ENCODE peak calls at places on chromosome 7, in nine cellular contexts. Y, V, C, T, D, X, N, L and K are unnamed samples.
A peak's percentile ranks its signal among the peaks of the same experiment; 100 is the strongest.

GRCh38 chr7:108164946-108165345 is 34.8 kb upstream of the LAMB4 start:
- DNase-seq in T (no peak), Y (no peak), V (no peak), N (no peak), D (no peak), L (no peak), X (no peak), C (no peak), K (no peak)

GRCh38 chr7:73669316-73669715 is 1.7 kb downstream of the VPS37D start:
- DNase-seq in N (no peak), Y (no peak), V (no peak), D (peak; percentile 23), T (no peak), L (no peak), C (no peak), X (no peak), K (no peak)

GRCh38 chr7:128874140-128875031 is 11.7 kb downstream of the ATP6V1F start:
- DNase-seq in N (no peak), Y (no peak), V (no peak), C (no peak), D (no peak), L (peak; percentile 71), X (no peak), T (no peak), K (peak; percentile 92)

GRCh38 chr7:69932034-69932628 is 333.9 kb downstream of the AUTS2 start:
- DNase-seq in V (peak; percentile 6), C (peak; percentile 7), N (peak; percentile 20), L (peak; percentile 84), D (peak; percentile 9), T (peak; percentile 24), X (no peak), Y (peak; percentile 55), K (peak; percentile 67)

GRCh38 chr7:105429746-105430612 is 41.3 kb upstream of the SRPK2 start:
- DNase-seq in X (peak; percentile 54), T (peak; percentile 88), N (no peak), L (peak; percentile 84), C (peak; percentile 51), D (peak; percentile 94), Y (peak; percentile 62), V (peak; percentile 66), K (peak; percentile 90)

GRCh38 chr7:148987010-148987750 is 41.1 kb downstream of the PDIA4 start:
- DNase-seq in V (peak; percentile 89), T (peak; percentile 95), X (peak; percentile 67), D (peak; percentile 90), N (peak; percentile 75), Y (peak; percentile 91), C (peak; percentile 89), L (peak; percentile 97), K (peak; percentile 97)

GRCh38 chr7:123148813-123149212 is 51.0 kb downstream of the SLC13A1 start:
- DNase-seq in D (peak; percentile 1), N (no peak), L (no peak), T (no peak), V (no peak), Y (no peak), C (no peak), X (no peak), K (peak; percentile 32)

GRCh38 chr7:37916017-37916672 is 472 bp downstream of the SFRP4 start:
- DNase-seq in L (peak; percentile 11), T (no peak), V (no peak), Y (no peak), D (no peak), C (peak; percentile 14), X (no peak), N (peak; percentile 33), K (peak; percentile 76)

GRCh38 chr7:19377611-19378339 is 232.6 kb upstream of the FERD3L start:
- DNase-seq in D (no peak), X (no peak), V (no peak), C (no peak), L (peak; percentile 98), N (no peak), Y (peak; percentile 63), T (no peak), K (no peak)

GRCh38 chr7:155392726-155393570 is 65.0 kb upstream of the EN2 start:
- DNase-seq in V (peak; percentile 59), L (peak; percentile 53), C (no peak), T (no peak), N (no peak), Y (no peak), D (no peak), X (no peak), K (peak; percentile 18)

GRCh38 chr7:46357851-46358250 is 436.8 kb upstream of the IGFBP3 start:
- DNase-seq in C (no peak), D (no peak), Y (no peak), T (no peak), N (no peak), V (no peak), L (no peak), X (no peak), K (no peak)

GRCh38 chr7:23893942-23894890 is 184.2 kb downstream of the STK31 start:
- DNase-seq in N (no peak), Y (no peak), T (no peak), D (no peak), C (peak; percentile 23), X (no peak), V (no peak), L (no peak), K (no peak)

GRCh38 chr7:23594879-23595604 is 2.1 kb upstream of the CCDC126 start:
- DNase-seq in X (no peak), T (peak; percentile 15), V (no peak), Y (peak; percentile 24), D (peak; percentile 88), L (peak; percentile 33), N (no peak), C (peak; percentile 73), K (peak; percentile 53)

GRCh38 chr7:50661345-50662058 is 96.3 kb upstream of the DDC start:
- DNase-seq in V (no peak), T (no peak), C (peak; percentile 84), D (peak; percentile 61), N (no peak), Y (peak; percentile 33), L (peak; percentile 22), X (no peak), K (no peak)

GRCh38 chr7:85162743-85163142 is 24.1 kb downstream of the SEMA3D start:
- DNase-seq in X (no peak), T (no peak), L (no peak), N (no peak), D (no peak), Y (peak; percentile 38), C (no peak), V (no peak), K (no peak)

GRCh38 chr7:146670532-146670931 is 553.9 kb downstream of the CNTNAP2 start:
- DNase-seq in V (no peak), Y (no peak), T (no peak), N (no peak), L (no peak), C (no peak), X (no peak), D (no peak), K (no peak)

GRCh38 chr7:139563856-139564255 is 40.4 kb downstream of the CLEC2L start:
- DNase-seq in X (no peak), N (no peak), D (no peak), C (no peak), V (no peak), Y (no peak), T (no peak), L (no peak), K (no peak)

GRCh38 chr7:21550821-21551531 is 8.1 kb downstream of the DNAH11 start:
- DNase-seq in L (peak; percentile 16), T (no peak), X (no peak), N (no peak), D (no peak), C (no peak), V (no peak), Y (no peak), K (peak; percentile 98)

GRCh38 chr7:31432166-31432565 is 81.7 kb upstream of the ITPRID1 start:
- DNase-seq in T (no peak), C (no peak), Y (peak; percentile 40), X (no peak), N (no peak), V (no peak), D (no peak), L (peak; percentile 12), K (no peak)

GRCh38 chr7:99824091-99824490 is 3.7 kb upstream of the CYP3A43 start:
- DNase-seq in C (no peak), V (no peak), X (no peak), Y (no peak), D (no peak), T (no peak), L (no peak), N (no peak), K (no peak)

GRCh38 chr7:149855368-149856305 is 17.5 kb downstream of the ZNF862 start:
- DNase-seq in V (no peak), Y (peak; percentile 71), N (no peak), D (peak; percentile 70), C (no peak), T (peak; percentile 78), X (no peak), L (peak; percentile 90), K (peak; percentile 43)

GRCh38 chr7:122040147-122040546 is 103.9 kb downstream of the AASS start:
- DNase-seq in L (no peak), D (no peak), C (no peak), V (no peak), Y (no peak), N (no peak), T (no peak), X (no peak), K (no peak)

GRCh38 chr7:135801045-135801693 is 52.6 kb upstream of the FAM180A start:
- DNase-seq in T (peak; percentile 81), L (peak; percentile 90), C (peak; percentile 49), N (no peak), Y (peak; percentile 80), D (peak; percentile 66), V (peak; percentile 71), X (no peak), K (peak; percentile 92)

GRCh38 chr7:46576950-46577349 is 655.9 kb upstream of the IGFBP3 start:
- DNase-seq in X (no peak), V (no peak), N (no peak), L (no peak), D (peak; percentile 28), C (no peak), T (no peak), Y (peak; percentile 14), K (no peak)

GRCh38 chr7:73703649-73703984 is 15.9 kb downstream of the STX1A start:
- DNase-seq in Y (no peak), C (no peak), N (no peak), L (no peak), V (no peak), D (no peak), X (no peak), T (no peak), K (no peak)

GRCh38 chr7:84637568-84638338 is 443.2 kb upstream of the SEMA3A start:
- DNase-seq in D (peak; percentile 96), T (peak; percentile 98), V (no peak), C (no peak), L (no peak), N (no peak), Y (peak; percentile 84), X (no peak), K (no peak)

GRCh38 chr7:103637726-103638125 is 191.7 kb upstream of the SLC26A5 start:
- DNase-seq in Y (peak; percentile 77), T (no peak), C (no peak), X (no peak), V (no peak), L (no peak), D (peak; percentile 31), N (no peak), K (no peak)

GRCh38 chr7:6256709-6257535 is 15.5 kb downstream of the CYTH3 start:
- DNase-seq in X (no peak), V (no peak), L (no peak), D (peak; percentile 32), T (no peak), Y (peak; percentile 96), N (no peak), C (peak; percentile 60), K (peak; percentile 27)

GRCh38 chr7:10708447-10708846 is 265.2 kb upstream of the PHF14 start:
- DNase-seq in V (no peak), C (peak; percentile 9), N (no peak), X (no peak), D (peak; percentile 2), Y (no peak), L (peak; percentile 86), T (peak; percentile 44), K (peak; percentile 74)

GRCh38 chr7:47403341-47403866 is 178.5 kb downstream of the TNS3 start:
- DNase-seq in X (no peak), T (no peak), C (no peak), Y (no peak), V (no peak), L (peak; percentile 67), D (no peak), N (no peak), K (no peak)

GRCh38 chr7:131653418-131654248 is 97.2 kb upstream of the PODXL start:
- DNase-seq in T (peak; percentile 33), C (no peak), X (no peak), L (peak; percentile 30), V (peak; percentile 59), N (peak; percentile 51), Y (no peak), D (no peak), K (peak; percentile 47)